ENCODE peak calls at places on chromosomes 4 and X, in eight cellular contexts. Y is caudate nucleus; G is stimulated activated CD4-positive, alpha-beta T cell treated with anti-CD3 and anti-CD28 coated beads, Interleukin-4, amount 100 ng/mL, for 1 hour; T is NT2/D1; B is RWPE2; A is adrenal gland; H is colonic mucosa; U is fibroblast of the conjunctiva. R is an unnamed sample.

GRCh38 chr4:155675709-155676429 is 9.2 kb downstream of the GUCY1A1 start:
- DNase-seq in H (no peak), Y (no peak), A (no peak), G (no peak), T (no peak), U (no peak), B (no peak), R (no peak)

GRCh38 chr4:69881173-69881773 is 21.3 kb upstream of the SULT1E1 start:
- DNase-seq in T (no peak), H (peak; percentile 31), G (peak; percentile 2), Y (no peak), U (peak; percentile 54), A (peak; percentile 40), B (no peak), R (peak; percentile 8)

GRCh38 chr4:166435449-166435848 is 562.4 kb downstream of the TLL1 start:
- DNase-seq in A (no peak), G (no peak), T (no peak), U (no peak), Y (no peak), H (no peak), B (no peak), R (no peak)

GRCh38 chr4:140239311-140239710 is 85.3 kb upstream of the MAML3 start:
- DNase-seq in H (no peak), G (no peak), B (no peak), T (no peak), U (no peak), A (no peak), Y (no peak), R (no peak)

GRCh38 chr4:87326460-87326859 is 3.8 kb upstream of the HSD17B13 start:
- DNase-seq in H (no peak), U (no peak), B (no peak), G (no peak), A (no peak), Y (no peak), T (no peak), R (no peak)

GRCh38 chr4:78688385-78688784 is 87.8 kb upstream of the BMP2K start:
- DNase-seq in B (no peak), H (no peak), U (no peak), Y (no peak), A (no peak), T (no peak), G (no peak), R (no peak)

GRCh38 chr4:42483426-42484379 is 86.4 kb downstream of the SHISA3 start:
- DNase-seq in U (no peak), A (no peak), B (no peak), G (no peak), T (no peak), H (no peak), Y (peak; percentile 11), R (no peak)

GRCh38 chrX:12013220-12013619 is 125.1 kb upstream of the FRMPD4 start:
- DNase-seq in Y (no peak), B (no peak), T (no peak), G (no peak), A (no peak), U (no peak), H (no peak), R (peak; percentile 13)

GRCh38 chr4:40626183-40626990 is 3.3 kb downstream of the RBM47 start:
- DNase-seq in T (no peak), Y (no peak), G (no peak), H (peak; percentile 31), B (no peak), A (peak; percentile 74), U (no peak), R (no peak)

GRCh38 chrX:105314468-105314867 is 94.0 kb upstream of the TEX13A start:
- DNase-seq in H (no peak), G (no peak), B (no peak), A (no peak), Y (no peak), U (peak; percentile 48), T (no peak), R (no peak)

GRCh38 chr4:10417720-10418119 is 39.5 kb downstream of the ZNF518B start:
- DNase-seq in Y (no peak), A (no peak), B (no peak), H (no peak), T (no peak), G (no peak), U (peak; percentile 43), R (no peak)

GRCh38 chr4:105845559-105845958 is 49.7 kb upstream of the NPNT start:
- DNase-seq in Y (no peak), H (no peak), A (no peak), T (no peak), G (no peak), U (no peak), B (no peak), R (no peak)